ENCODE peak calls at places on chromosomes 3 and 15, in seven cellular contexts. T is testis, R is lung, A is endothelial cell, N is GM12865, V is HepG2, Y is K562. U is an unnamed sample.

GRCh38 chr3:69143605-69144004 is 21.2 kb upstream of the LMOD3 start:
- DNase-seq in T (no peak), R (no peak), A (no peak), N (no peak), V (no peak), Y (peak), U (no peak)

GRCh38 chr3:197001972-197002700 is 27.5 kb downstream of the MELTF start:
- DNase-seq in T (peak), R (no peak), A (no peak), N (no peak), V (no peak), Y (no peak), U (peak)

GRCh38 chr3:122101646-122102045 is 46.5 kb downstream of the CD86 start:
- DNase-seq in T (no peak), R (no peak), A (peak), N (peak), V (peak), Y (no peak), U (no peak)

GRCh38 chr15:101126618-101127502 is 125.0 kb downstream of the CHSY1 start:
- DNase-seq in T (no peak), R (no peak), A (no peak), N (peak), V (no peak), Y (no peak), U (no peak)

GRCh38 chr3:160648701-160649100 is 28.3 kb upstream of the ARL14 start:
- DNase-seq in T (no peak), R (no peak), A (no peak), N (no peak), V (no peak), Y (no peak), U (no peak)

GRCh38 chr3:149554826-149555225 is 80.3 kb downstream of the TM4SF4 start:
- DNase-seq in T (no peak), R (no peak), A (no peak), N (no peak), V (no peak), Y (no peak), U (no peak)

GRCh38 chr15:40424483-40425115 is 16.2 kb upstream of the BAHD1 start:
- DNase-seq in T (no peak), R (no peak), A (no peak), N (no peak), V (no peak), Y (no peak), U (no peak)

GRCh38 chr3:142808103-142808917 is 80.6 kb downstream of the PCOLCE2 start:
- DNase-seq in T (no peak), R (no peak), A (no peak), N (no peak), V (peak), Y (no peak), U (no peak)

GRCh38 chr3:170809021-170809974 is 60.7 kb downstream of the RPL22L1 start:
- DNase-seq in T (peak), R (no peak), A (peak), N (peak), V (peak), Y (peak), U (peak)

GRCh38 chr15:40238927-40239591 is at the start of gene PAK6:
- DNase-seq in T (peak), R (peak), A (peak), N (peak), V (no peak), Y (peak), U (peak)

GRCh38 chr3:114551770-114552526 is 258.1 kb downstream of the TIGIT start:
- DNase-seq in T (no peak), R (no peak), A (no peak), N (no peak), V (no peak), Y (no peak), U (no peak)

GRCh38 chr3:133238015-133238414 is 161.8 kb upstream of the BFSP2 start:
- DNase-seq in T (no peak), R (no peak), A (no peak), N (no peak), V (no peak), Y (no peak), U (no peak)

GRCh38 chr3:179278151-179278550 is 27.2 kb upstream of the KCNMB3 start:
- DNase-seq in T (no peak), R (no peak), A (no peak), N (no peak), V (no peak), Y (no peak), U (no peak)

GRCh38 chr3:61631108-61631769 is 69.9 kb downstream of the PTPRG start:
- DNase-seq in T (no peak), R (no peak), A (no peak), N (peak), V (no peak), Y (no peak), U (no peak)

GRCh38 chr15:78090422-78090821 is 1.9 kb upstream of the SH2D7 start:
- DNase-seq in T (no peak), R (no peak), A (no peak), N (no peak), V (no peak), Y (no peak), U (no peak)

GRCh38 chr3:184688251-184688851 is 23.5 kb downstream of the MAGEF1 start:
- DNase-seq in T (no peak), R (no peak), A (no peak), N (no peak), V (no peak), Y (no peak), U (no peak)

GRCh38 chr15:85314139-85314538 is 66.3 kb upstream of the AKAP13 start:
- DNase-seq in T (no peak), R (no peak), A (no peak), N (no peak), V (no peak), Y (no peak), U (no peak)

GRCh38 chr15:85318732-85319076 is 61.7 kb upstream of the AKAP13 start:
- DNase-seq in T (no peak), R (no peak), A (no peak), N (no peak), V (no peak), Y (no peak), U (no peak)

GRCh38 chr15:85316244-85316934 is 64.0 kb upstream of the AKAP13 start:
- DNase-seq in T (no peak), R (no peak), A (no peak), N (peak), V (peak), Y (no peak), U (no peak)

GRCh38 chr15:85314653-85315052 is 65.8 kb upstream of the AKAP13 start:
- DNase-seq in T (no peak), R (no peak), A (no peak), N (no peak), V (no peak), Y (no peak), U (no peak)

GRCh38 chr15:85318048-85318731 is 62.2 kb upstream of the AKAP13 start:
- DNase-seq in T (no peak), R (no peak), A (no peak), N (peak), V (no peak), Y (no peak), U (no peak)
- TF ChIP-seq CTCF in T (no peak), R (no peak), A (no peak), N (peak), V (no peak), Y (no peak), U (no peak)

GRCh38 chr15:69160141-69160975 is at the start of gene GLCE:
- DNase-seq in T (peak), R (peak), A (peak), N (peak), V (peak), Y (peak), U (peak)
- TF ChIP-seq CTCF in T (no peak), R (no peak), A (no peak), N (no peak), V (peak), Y (no peak), U (no peak)

GRCh38 chr3:156472150-156472549 is 82.8 kb downstream of the SSR3 start:
- DNase-seq in T (no peak), R (no peak), A (no peak), N (peak), V (no peak), Y (no peak), U (no peak)
- TF ChIP-seq CTCF in T (no peak), R (no peak), A (no peak), N (peak), V (peak), Y (peak), U (no peak)

GRCh38 chr3:11509175-11510000 is 134.3 kb downstream of the VGLL4 start:
- DNase-seq in T (peak), R (peak), A (no peak), N (no peak), V (peak), Y (peak), U (peak)
- TF ChIP-seq CTCF in T (no peak), R (no peak), A (no peak), N (no peak), V (no peak), Y (no peak), U (no peak)

DNA sequence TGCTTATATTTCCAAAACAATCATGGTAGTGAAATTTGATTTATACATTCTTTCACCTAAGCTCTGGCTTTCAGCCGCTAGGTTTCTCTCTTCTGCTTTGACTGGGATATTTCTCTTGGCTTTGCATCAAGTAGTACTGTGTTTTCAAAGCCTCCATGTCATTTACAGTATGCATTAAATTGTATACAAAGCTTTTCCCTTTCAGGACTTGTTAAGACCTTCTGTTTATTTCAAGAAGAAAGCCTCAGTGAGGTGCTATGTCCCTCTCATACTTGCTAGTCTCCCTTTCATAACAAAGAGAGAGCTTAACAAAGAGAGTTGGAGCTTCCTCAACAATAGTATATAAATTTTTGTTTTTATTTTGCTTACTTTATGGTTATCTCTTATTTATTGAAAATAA is 84.2 kb upstream of the SLC25A26 start:
- DNase-seq in T (no peak), R (no peak), A (no peak), N (no peak), V (no peak), Y (no peak), U (no peak)
- TF ChIP-seq CTCF in T (no peak), R (no peak), A (no peak), N (no peak), V (no peak), Y (no peak), U (no peak)